ENCODE peak calls at places on chromosomes 5 and 9, in ten cellular contexts. I is right atrium auricular region, T is cardiac fibroblast, G is AG04449, E is fibroblast of mammary gland, P is foreskin fibroblast, M is Panc1, C is choroid plexus epithelial cell, W is coronary artery, S is AG04450. N is an unnamed sample.

GRCh38 chr9:27033815-27034403 is 28.4 kb upstream of the LRRC19 start:
- DNase-seq in I (peak; percentile 65), T (peak; percentile 75), G (no peak), E (peak; percentile 57), P (peak; percentile 6), M (peak; percentile 32), C (peak; percentile 72), W (no peak), S (peak; percentile 18), N (peak; percentile 20)

GRCh38 chr9:131969469-131969989 is 110.1 kb downstream of the MED27 start:
- DNase-seq in I (no peak), T (no peak), G (no peak), E (no peak), P (no peak), M (no peak), C (no peak), W (no peak), S (no peak), N (no peak)

GRCh38 chr9:128007566-128008138 is 26.9 kb upstream of the EEIG1 start:
- DNase-seq in I (peak; percentile 71), T (peak; percentile 66), G (no peak), E (peak; percentile 64), P (peak; percentile 38), M (no peak), C (peak; percentile 55), W (no peak), S (no peak), N (no peak)

GRCh38 chr5:106331415-106331814 is 1339.3 kb downstream of the EFNA5 start:
- DNase-seq in I (no peak), T (peak; percentile 84), G (peak; percentile 92), E (peak; percentile 97), P (peak; percentile 96), M (no peak), C (peak; percentile 76), W (no peak), S (peak; percentile 96), N (peak; percentile 97)

GRCh38 chr5:93073547-93073946 is 507.5 kb downstream of the NR2F1-AS1 start:
- DNase-seq in I (no peak), T (no peak), G (no peak), E (no peak), P (no peak), M (no peak), C (no peak), W (no peak), S (no peak), N (no peak)

GRCh38 chr5:32736842-32737241 is 25.7 kb downstream of the NPR3 start:
- DNase-seq in I (no peak), T (no peak), G (no peak), E (no peak), P (no peak), M (no peak), C (no peak), W (no peak), S (no peak), N (no peak)

GRCh38 chr5:169762338-169763095 is 125.4 kb downstream of the DOCK2 start:
- DNase-seq in I (no peak), T (peak; percentile 39), G (no peak), E (peak; percentile 21), P (no peak), M (no peak), C (peak; percentile 35), W (no peak), S (no peak), N (no peak)

GRCh38 chr9:121369595-121370265 is at the start of gene STOM:
- DNase-seq in I (peak; percentile 95), T (peak; percentile 87), G (no peak), E (peak; percentile 90), P (peak; percentile 87), M (no peak), C (peak; percentile 80), W (peak; percentile 97), S (peak; percentile 63), N (peak; percentile 64)

GRCh38 chr5:133296624-133297023 is 244.8 kb downstream of the HSPA4 start:
- DNase-seq in I (no peak), T (no peak), G (no peak), E (no peak), P (no peak), M (no peak), C (no peak), W (no peak), S (no peak), N (no peak)

GRCh38 chr5:133294380-133294779 is 242.6 kb downstream of the HSPA4 start:
- DNase-seq in I (no peak), T (no peak), G (no peak), E (no peak), P (no peak), M (no peak), C (no peak), W (no peak), S (no peak), N (no peak)

GRCh38 chr5:133293953-133294352 is 242.1 kb downstream of the HSPA4 start:
- DNase-seq in I (no peak), T (no peak), G (no peak), E (no peak), P (no peak), M (no peak), C (peak; percentile 26), W (no peak), S (no peak), N (no peak)

GRCh38 chr5:133297293-133297692 is 245.5 kb downstream of the HSPA4 start:
- DNase-seq in I (no peak), T (no peak), G (no peak), E (no peak), P (no peak), M (no peak), C (no peak), W (no peak), S (no peak), N (no peak)

DNA sequence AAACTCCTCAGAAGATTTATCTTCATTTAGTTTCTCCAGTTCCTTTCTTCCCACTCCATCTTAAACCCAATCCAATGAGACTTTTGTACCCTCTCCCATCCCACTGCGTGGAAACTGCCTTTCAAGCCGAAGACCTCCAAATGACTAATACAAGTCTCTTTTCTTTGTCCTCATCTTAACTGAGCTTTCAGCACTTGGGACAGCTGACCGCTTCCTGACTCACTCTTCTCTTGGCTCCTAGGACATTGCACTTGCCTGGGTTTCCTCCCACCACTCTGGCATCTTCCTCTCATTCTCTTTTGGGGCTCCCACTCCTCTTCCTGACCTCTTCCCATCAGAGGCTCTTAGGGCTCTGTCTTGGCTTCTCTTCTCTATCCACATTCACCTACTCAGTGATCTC is 243.7 kb downstream of the HSPA4 start:
- DNase-seq in I (no peak), T (peak; percentile 9), G (no peak), E (peak; percentile 34), P (no peak), M (no peak), C (peak; percentile 29), W (no peak), S (no peak), N (no peak)
- H3K4me3 ChIP-seq in I (no peak overlapping the region), T (no peak overlapping the region), G (no peak overlapping the region), E (no peak overlapping the region), P (no peak overlapping the region), M (no peak overlapping the region), C (no peak overlapping the region), W (no peak overlapping the region), S (no peak overlapping the region), N (no peak overlapping the region)

DNA sequence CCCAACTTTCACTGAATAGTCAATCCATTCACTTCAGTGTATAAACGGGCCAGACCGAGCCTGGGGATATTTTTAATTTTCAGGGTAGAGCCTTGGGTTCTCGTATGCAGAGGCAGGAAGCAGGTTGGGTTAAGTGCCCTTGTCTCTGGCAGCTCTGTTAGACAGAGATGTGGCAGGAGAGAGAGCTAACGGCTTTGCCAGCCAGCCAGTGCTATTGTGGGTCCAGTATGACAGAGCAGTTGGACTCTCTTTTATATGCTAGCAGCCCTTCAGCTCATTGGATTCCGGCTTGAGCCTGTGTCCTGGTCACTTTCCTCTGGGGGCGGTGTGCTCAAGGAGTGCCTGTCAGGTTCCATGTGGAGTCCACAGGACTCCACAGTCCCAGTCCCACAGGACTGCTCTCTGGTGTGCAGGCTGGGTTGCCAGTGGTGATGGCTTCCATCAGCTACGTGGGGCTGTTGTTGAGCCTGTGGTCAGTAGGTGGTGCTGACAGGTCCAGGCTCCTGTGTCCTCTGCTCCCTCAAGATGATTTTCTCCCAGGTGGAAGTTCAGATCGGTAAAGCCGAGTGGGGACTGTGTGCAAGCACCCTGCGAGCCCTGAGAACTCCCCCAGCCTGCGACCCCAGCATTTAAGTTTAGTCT is 14.3 kb downstream of the CLTA start:
- DNase-seq in I (no peak), T (no peak), G (no peak), E (no peak), P (no peak), M (no peak), C (peak; percentile 41), W (no peak), S (no peak), N (no peak)
- TF ChIP-seq CTCF in I (no peak), T (peak; percentile 21), G (peak; percentile 14), E (peak; percentile 23), P (peak; percentile 6), M (no peak), C (peak; percentile 52), W (no peak), S (peak; percentile 31), N (peak; percentile 16)

GRCh38 chr5:23490993-23491392 is 16.4 kb upstream of the PRDM9 start:
- DNase-seq in I (no peak), T (no peak), G (no peak), E (no peak), P (no peak), M (no peak), C (no peak), W (no peak), S (no peak), N (no peak)

GRCh38 chr5:23496576-23496975 is 10.8 kb upstream of the PRDM9 start:
- DNase-seq in I (no peak), T (no peak), G (no peak), E (no peak), P (no peak), M (no peak), C (no peak), W (no peak), S (no peak), N (no peak)

DNA sequence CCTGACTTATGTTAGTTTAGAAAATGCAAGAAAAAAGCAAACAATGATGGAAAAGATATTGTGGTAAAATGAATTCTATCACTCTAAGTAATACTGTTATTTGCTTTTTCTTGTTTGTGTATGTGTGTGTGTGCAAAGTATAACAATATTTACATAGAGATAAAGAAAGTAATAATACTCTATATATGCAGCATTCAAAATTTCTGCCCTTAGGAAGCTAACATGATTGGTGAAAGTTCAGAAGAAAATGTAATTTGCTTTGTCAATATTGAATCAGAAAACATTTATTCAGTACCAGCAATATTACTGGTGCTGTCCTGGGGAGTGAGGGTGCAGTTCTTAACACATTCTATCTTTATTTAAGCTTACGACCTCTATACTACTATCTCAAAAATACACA is 12.9 kb upstream of the PRDM9 start:
- DNase-seq in I (no peak), T (no peak), G (no peak), E (no peak), P (no peak), M (no peak), C (no peak), W (no peak), S (no peak), N (no peak)
- H3K4me3 ChIP-seq in I (no peak overlapping the region), T (no peak overlapping the region), G (no peak overlapping the region), E (no peak overlapping the region), P (no peak overlapping the region), M (no peak overlapping the region), C (no peak overlapping the region), W (no peak overlapping the region), S (no peak overlapping the region), N (no peak overlapping the region)

DNA sequence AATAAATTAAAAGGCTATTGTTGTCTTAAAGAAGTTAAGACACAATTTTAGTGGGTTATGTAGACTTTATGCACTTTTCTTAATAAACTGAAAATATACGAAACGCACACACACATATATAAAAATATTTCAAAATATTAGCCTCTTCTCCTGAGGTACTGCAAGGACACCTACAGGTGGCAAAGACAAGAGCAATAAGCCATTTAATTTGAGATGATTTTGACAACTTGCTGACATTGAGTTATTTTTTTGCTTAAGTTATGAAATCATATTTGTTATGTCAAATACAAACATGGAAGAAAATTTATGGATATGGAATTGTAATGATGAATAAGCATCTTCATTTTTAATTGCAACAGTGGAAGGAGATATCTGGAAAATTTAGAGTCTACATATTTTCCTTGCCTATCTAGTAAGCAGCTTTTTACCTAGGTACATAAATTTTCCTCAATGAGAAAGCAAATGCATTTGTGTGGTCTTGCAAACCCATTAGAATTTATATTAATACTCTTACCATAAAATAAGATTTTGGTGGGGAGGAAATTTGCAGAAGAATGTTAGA is 301.6 kb downstream of the ISL1 start:
- DNase-seq in I (no peak), T (no peak), G (no peak), E (no peak), P (no peak), M (no peak), C (no peak), W (no peak), S (no peak), N (no peak)
- TF ChIP-seq CTCF in I (no peak), T (no peak), G (no peak), E (no peak), P (no peak), M (no peak), C (no peak), W (no peak), S (no peak), N (no peak)